ENCODE peak calls at places on chromosome 18, in ten cellular contexts. One of them, this sample, is unnamed.
A peak's percentile ranks its signal among the peaks of the same experiment; 100 is the strongest.

GRCh38 chr18:74836296-74837139 is 238.8 kb downstream of the ZNF407 start:
- DNase-seq in stimulated activated CD4-positive, alpha-beta T cell treated with anti-CD3 and anti-CD28 coated beads, Interleukin-1b, Interleukin-23, amount 100 ng/mL, for 1 hour: no peak
- DNase-seq in transverse colon: peak; percentile 25
- DNase-seq in neuronal stem cell: no peak
- DNase-seq in Calu3: peak; percentile 73
- DNase-seq in body of pancreas: peak; percentile 21
- DNase-seq in Right ventricle myocardium superior: no peak
- DNase-seq in left colon: peak; percentile 29
- DNase-seq in activated gamma-delta T cell treated with anti-CD3 and anti-CD28 coated beads, Interleukin-2, amount 50 U/mL, for 16 hours: no peak
- DNase-seq in GM12892: no peak
- DNase-seq in this sample: no peak

GRCh38 chr18:5975111-5975622 is 79.8 kb upstream of the TMEM200C start:
- DNase-seq in stimulated activated CD4-positive, alpha-beta T cell treated with anti-CD3 and anti-CD28 coated beads, Interleukin-1b, Interleukin-23, amount 100 ng/mL, for 1 hour: no peak
- DNase-seq in transverse colon: no peak
- DNase-seq in neuronal stem cell: no peak
- DNase-seq in Calu3: no peak
- DNase-seq in body of pancreas: no peak
- DNase-seq in Right ventricle myocardium superior: no peak
- DNase-seq in left colon: no peak
- DNase-seq in activated gamma-delta T cell treated with anti-CD3 and anti-CD28 coated beads, Interleukin-2, amount 50 U/mL, for 16 hours: no peak
- DNase-seq in GM12892: no peak
- DNase-seq in this sample: no peak

GRCh38 chr18:2706903-2707302 is 51.4 kb downstream of the SMCHD1 start:
- DNase-seq in stimulated activated CD4-positive, alpha-beta T cell treated with anti-CD3 and anti-CD28 coated beads, Interleukin-1b, Interleukin-23, amount 100 ng/mL, for 1 hour: no peak
- DNase-seq in transverse colon: no peak
- DNase-seq in neuronal stem cell: no peak
- DNase-seq in Calu3: no peak
- DNase-seq in body of pancreas: no peak
- DNase-seq in Right ventricle myocardium superior: no peak
- DNase-seq in left colon: no peak
- DNase-seq in activated gamma-delta T cell treated with anti-CD3 and anti-CD28 coated beads, Interleukin-2, amount 50 U/mL, for 16 hours: no peak
- DNase-seq in GM12892: no peak
- DNase-seq in this sample: no peak

GRCh38 chr18:54479365-54479764 is 111.7 kb upstream of the DYNAP start:
- DNase-seq in stimulated activated CD4-positive, alpha-beta T cell treated with anti-CD3 and anti-CD28 coated beads, Interleukin-1b, Interleukin-23, amount 100 ng/mL, for 1 hour: no peak
- DNase-seq in transverse colon: no peak
- DNase-seq in neuronal stem cell: no peak
- DNase-seq in Calu3: no peak
- DNase-seq in body of pancreas: no peak
- DNase-seq in Right ventricle myocardium superior: no peak
- DNase-seq in left colon: no peak
- DNase-seq in activated gamma-delta T cell treated with anti-CD3 and anti-CD28 coated beads, Interleukin-2, amount 50 U/mL, for 16 hours: no peak
- DNase-seq in GM12892: no peak
- DNase-seq in this sample: no peak

GRCh38 chr18:10487161-10487560 is 32.7 kb downstream of the APCDD1 start:
- DNase-seq in stimulated activated CD4-positive, alpha-beta T cell treated with anti-CD3 and anti-CD28 coated beads, Interleukin-1b, Interleukin-23, amount 100 ng/mL, for 1 hour: no peak
- DNase-seq in transverse colon: no peak
- DNase-seq in neuronal stem cell: no peak
- DNase-seq in Calu3: no peak
- DNase-seq in body of pancreas: no peak
- DNase-seq in Right ventricle myocardium superior: no peak
- DNase-seq in left colon: no peak
- DNase-seq in activated gamma-delta T cell treated with anti-CD3 and anti-CD28 coated beads, Interleukin-2, amount 50 U/mL, for 16 hours: no peak
- DNase-seq in GM12892: no peak
- DNase-seq in this sample: no peak

GRCh38 chr18:74457743-74458465 is 796 bp upstream of the DIPK1C start:
- DNase-seq in stimulated activated CD4-positive, alpha-beta T cell treated with anti-CD3 and anti-CD28 coated beads, Interleukin-1b, Interleukin-23, amount 100 ng/mL, for 1 hour: no peak
- DNase-seq in transverse colon: no peak
- DNase-seq in neuronal stem cell: no peak
- DNase-seq in Calu3: no peak
- DNase-seq in body of pancreas: no peak
- DNase-seq in Right ventricle myocardium superior: peak; percentile 69
- DNase-seq in left colon: no peak
- DNase-seq in activated gamma-delta T cell treated with anti-CD3 and anti-CD28 coated beads, Interleukin-2, amount 50 U/mL, for 16 hours: no peak
- DNase-seq in GM12892: no peak
- DNase-seq in this sample: no peak

GRCh38 chr18:52394602-52395001 is 54.6 kb downstream of the DCC start:
- DNase-seq in stimulated activated CD4-positive, alpha-beta T cell treated with anti-CD3 and anti-CD28 coated beads, Interleukin-1b, Interleukin-23, amount 100 ng/mL, for 1 hour: no peak
- DNase-seq in transverse colon: no peak
- DNase-seq in neuronal stem cell: no peak
- DNase-seq in Calu3: no peak
- DNase-seq in body of pancreas: no peak
- DNase-seq in Right ventricle myocardium superior: no peak
- DNase-seq in left colon: no peak
- DNase-seq in activated gamma-delta T cell treated with anti-CD3 and anti-CD28 coated beads, Interleukin-2, amount 50 U/mL, for 16 hours: no peak
- DNase-seq in GM12892: no peak
- DNase-seq in this sample: no peak

GRCh38 chr18:54181856-54182612 is 42.4 kb downstream of the MBD2 start:
- DNase-seq in stimulated activated CD4-positive, alpha-beta T cell treated with anti-CD3 and anti-CD28 coated beads, Interleukin-1b, Interleukin-23, amount 100 ng/mL, for 1 hour: no peak
- DNase-seq in transverse colon: no peak
- DNase-seq in neuronal stem cell: no peak
- DNase-seq in Calu3: no peak
- DNase-seq in body of pancreas: no peak
- DNase-seq in Right ventricle myocardium superior: no peak
- DNase-seq in left colon: no peak
- DNase-seq in activated gamma-delta T cell treated with anti-CD3 and anti-CD28 coated beads, Interleukin-2, amount 50 U/mL, for 16 hours: no peak
- DNase-seq in GM12892: no peak
- DNase-seq in this sample: no peak

GRCh38 chr18:57819671-57820460 is 16.8 kb upstream of the ATP8B1 start:
- DNase-seq in stimulated activated CD4-positive, alpha-beta T cell treated with anti-CD3 and anti-CD28 coated beads, Interleukin-1b, Interleukin-23, amount 100 ng/mL, for 1 hour: no peak
- DNase-seq in transverse colon: peak; percentile 82
- DNase-seq in neuronal stem cell: no peak
- DNase-seq in Calu3: peak; percentile 89
- DNase-seq in body of pancreas: peak; percentile 93
- DNase-seq in Right ventricle myocardium superior: peak; percentile 61
- DNase-seq in left colon: peak; percentile 79
- DNase-seq in activated gamma-delta T cell treated with anti-CD3 and anti-CD28 coated beads, Interleukin-2, amount 50 U/mL, for 16 hours: no peak
- DNase-seq in GM12892: no peak
- DNase-seq in this sample: peak; percentile 38

GRCh38 chr18:79047556-79048244 is 21.5 kb upstream of the ATP9B start:
- DNase-seq in stimulated activated CD4-positive, alpha-beta T cell treated with anti-CD3 and anti-CD28 coated beads, Interleukin-1b, Interleukin-23, amount 100 ng/mL, for 1 hour: no peak
- DNase-seq in transverse colon: no peak
- DNase-seq in neuronal stem cell: no peak
- DNase-seq in Calu3: peak; percentile 6
- DNase-seq in body of pancreas: no peak
- DNase-seq in Right ventricle myocardium superior: no peak
- DNase-seq in left colon: no peak
- DNase-seq in activated gamma-delta T cell treated with anti-CD3 and anti-CD28 coated beads, Interleukin-2, amount 50 U/mL, for 16 hours: no peak
- DNase-seq in GM12892: no peak
- DNase-seq in this sample: no peak

GRCh38 chr18:79918089-79919011 is 33.1 kb downstream of the SLC66A2 start:
- DNase-seq in stimulated activated CD4-positive, alpha-beta T cell treated with anti-CD3 and anti-CD28 coated beads, Interleukin-1b, Interleukin-23, amount 100 ng/mL, for 1 hour: no peak
- DNase-seq in transverse colon: peak; percentile 5
- DNase-seq in neuronal stem cell: no peak
- DNase-seq in Calu3: no peak
- DNase-seq in body of pancreas: no peak
- DNase-seq in Right ventricle myocardium superior: peak; percentile 36
- DNase-seq in left colon: peak; percentile 3
- DNase-seq in activated gamma-delta T cell treated with anti-CD3 and anti-CD28 coated beads, Interleukin-2, amount 50 U/mL, for 16 hours: no peak
- DNase-seq in GM12892: no peak
- DNase-seq in this sample: no peak

GRCh38 chr18:71036783-71037182 is 747.9 kb downstream of the SOCS6 start:
- DNase-seq in stimulated activated CD4-positive, alpha-beta T cell treated with anti-CD3 and anti-CD28 coated beads, Interleukin-1b, Interleukin-23, amount 100 ng/mL, for 1 hour: no peak
- DNase-seq in transverse colon: no peak
- DNase-seq in neuronal stem cell: no peak
- DNase-seq in Calu3: peak; percentile 6
- DNase-seq in body of pancreas: no peak
- DNase-seq in Right ventricle myocardium superior: no peak
- DNase-seq in left colon: no peak
- DNase-seq in activated gamma-delta T cell treated with anti-CD3 and anti-CD28 coated beads, Interleukin-2, amount 50 U/mL, for 16 hours: no peak
- DNase-seq in GM12892: no peak
- DNase-seq in this sample: no peak

GRCh38 chr18:76483780-76484179 is 11.3 kb downstream of the ZNF516 start:
- DNase-seq in stimulated activated CD4-positive, alpha-beta T cell treated with anti-CD3 and anti-CD28 coated beads, Interleukin-1b, Interleukin-23, amount 100 ng/mL, for 1 hour: no peak
- DNase-seq in transverse colon: peak; percentile 47
- DNase-seq in neuronal stem cell: no peak
- DNase-seq in Calu3: no peak
- DNase-seq in body of pancreas: peak; percentile 35
- DNase-seq in Right ventricle myocardium superior: no peak
- DNase-seq in left colon: peak; percentile 22
- DNase-seq in activated gamma-delta T cell treated with anti-CD3 and anti-CD28 coated beads, Interleukin-2, amount 50 U/mL, for 16 hours: no peak
- DNase-seq in GM12892: no peak
- DNase-seq in this sample: no peak

GRCh38 chr18:75837316-75837715 is 409.8 kb upstream of the SMIM21 start:
- DNase-seq in stimulated activated CD4-positive, alpha-beta T cell treated with anti-CD3 and anti-CD28 coated beads, Interleukin-1b, Interleukin-23, amount 100 ng/mL, for 1 hour: no peak
- DNase-seq in transverse colon: no peak
- DNase-seq in neuronal stem cell: no peak
- DNase-seq in Calu3: no peak
- DNase-seq in body of pancreas: no peak
- DNase-seq in Right ventricle myocardium superior: no peak
- DNase-seq in left colon: no peak
- DNase-seq in activated gamma-delta T cell treated with anti-CD3 and anti-CD28 coated beads, Interleukin-2, amount 50 U/mL, for 16 hours: no peak
- DNase-seq in GM12892: no peak
- DNase-seq in this sample: no peak

GRCh38 chr18:36017232-36017631 is 44.8 kb downstream of the RMP24 start:
- DNase-seq in stimulated activated CD4-positive, alpha-beta T cell treated with anti-CD3 and anti-CD28 coated beads, Interleukin-1b, Interleukin-23, amount 100 ng/mL, for 1 hour: no peak
- DNase-seq in transverse colon: no peak
- DNase-seq in neuronal stem cell: no peak
- DNase-seq in Calu3: no peak
- DNase-seq in body of pancreas: no peak
- DNase-seq in Right ventricle myocardium superior: no peak
- DNase-seq in left colon: no peak
- DNase-seq in activated gamma-delta T cell treated with anti-CD3 and anti-CD28 coated beads, Interleukin-2, amount 50 U/mL, for 16 hours: no peak
- DNase-seq in GM12892: no peak
- DNase-seq in this sample: no peak

GRCh38 chr18:32773187-32773712 is 427 bp upstream of the KLHL14 start:
- DNase-seq in stimulated activated CD4-positive, alpha-beta T cell treated with anti-CD3 and anti-CD28 coated beads, Interleukin-1b, Interleukin-23, amount 100 ng/mL, for 1 hour: no peak
- DNase-seq in transverse colon: no peak
- DNase-seq in neuronal stem cell: no peak
- DNase-seq in Calu3: no peak
- DNase-seq in body of pancreas: no peak
- DNase-seq in Right ventricle myocardium superior: no peak
- DNase-seq in left colon: no peak
- DNase-seq in activated gamma-delta T cell treated with anti-CD3 and anti-CD28 coated beads, Interleukin-2, amount 50 U/mL, for 16 hours: no peak
- DNase-seq in GM12892: no peak
- DNase-seq in this sample: no peak